ENCODE peak calls at places on chromosomes 16 and 17, in eight cellular contexts. E is GM12892, B is H54, Q is testis, C is IMR-90, T is ovary, H is spleen, R is tibial nerve. U is an unnamed sample.
A peak's percentile ranks its signal among the peaks of the same experiment; 100 is the strongest.

GRCh38 chr16:83826146-83826913 is 18.6 kb downstream of the HSBP1 start:
- DNase-seq in R (peak; percentile 97), Q (peak; percentile 93), E (peak; percentile 73), C (peak; percentile 78), B (peak; percentile 84), T (peak; percentile 88), H (peak; percentile 94), U (peak; percentile 82)

GRCh38 chr17:54900457-54901229 is at the start of gene TOM1L1:
- DNase-seq in B (peak; percentile 91), H (no peak), E (peak; percentile 39), Q (peak; percentile 76), C (peak; percentile 46), T (peak; percentile 51), R (no peak), U (peak; percentile 21)

GRCh38 chr17:54861469-54861983 is 39.1 kb upstream of the TOM1L1 start:
- DNase-seq in R (no peak), H (no peak), Q (no peak), C (no peak), E (no peak), B (no peak), T (no peak), U (no peak)

GRCh38 chr16:1309888-1310831 is 724 bp downstream of the UBE2I start:
- DNase-seq in C (peak; percentile 45), H (peak; percentile 93), R (peak; percentile 45), Q (peak; percentile 66), T (peak; percentile 82), E (no peak), B (no peak), U (peak; percentile 43)

GRCh38 chr17:6231886-6232767 is 161.9 kb downstream of the WSCD1 start:
- DNase-seq in C (no peak), B (peak; percentile 52), H (peak; percentile 43), Q (no peak), R (no peak), E (no peak), T (no peak), U (no peak)

GRCh38 chr17:65987988-65988387 is 203.9 kb downstream of the CEP112 start:
- DNase-seq in R (no peak), C (peak; percentile 48), B (peak; percentile 11), H (no peak), Q (no peak), T (no peak), E (no peak), U (no peak)

GRCh38 chr16:87684106-87684677 is 81.6 kb downstream of the KLHDC4 start:
- DNase-seq in H (no peak), E (no peak), Q (no peak), C (no peak), T (no peak), R (no peak), B (no peak), U (no peak)

GRCh38 chr16:58661199-58661830 is 23.3 kb downstream of the SLC38A7 start:
- DNase-seq in R (peak; percentile 24), B (peak; percentile 88), H (no peak), E (no peak), T (no peak), Q (peak; percentile 69), C (peak; percentile 91), U (peak; percentile 58)

GRCh38 chr17:63249256-63250006 is 196.7 kb downstream of the CYB561 start:
- DNase-seq in R (no peak), Q (no peak), H (no peak), E (no peak), B (no peak), T (no peak), C (peak; percentile 42), U (no peak)

DNA sequence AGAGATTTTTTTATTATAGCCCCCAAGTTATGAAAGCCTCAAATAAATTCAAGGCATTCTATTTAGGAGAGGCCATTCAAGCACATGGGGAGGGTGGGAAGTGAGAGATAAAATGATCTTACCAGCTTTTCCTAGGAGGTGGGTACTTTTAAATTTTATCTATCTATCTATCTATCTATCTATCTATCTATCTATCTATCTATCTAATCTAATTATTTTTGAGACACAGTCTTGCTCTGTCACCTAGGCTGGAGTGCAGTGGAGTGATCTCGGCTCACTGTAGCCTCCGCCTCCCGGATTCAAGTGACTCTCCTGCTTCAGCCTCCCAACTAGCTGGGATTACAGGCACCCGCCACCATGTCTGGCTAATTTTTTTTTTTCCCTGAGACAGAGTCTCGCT is 182.3 kb downstream of the PARN start:
- DNase-seq in C (no peak), T (no peak), Q (no peak), H (no peak), B (no peak), E (no peak), R (no peak), U (no peak)
- TF ChIP-seq POLR2A in C (no peak), T (no peak), Q (no peak), H (no peak), B (no peak), E (no peak), R (no peak), U (no peak)

GRCh38 chr17:20173091-20173490 is 163.9 kb downstream of the SPECC1 start:
- DNase-seq in Q (no peak), R (no peak), T (no peak), C (no peak), B (no peak), E (no peak), H (no peak), U (no peak)
- TF ChIP-seq POLR2A in Q (no peak), R (no peak), T (no peak), C (no peak), B (no peak), E (no peak), H (no peak), U (no peak)

GRCh38 chr17:78783711-78784396 is 1.8 kb upstream of the CYTH1 start:
- DNase-seq in H (peak; percentile 66), B (no peak), R (no peak), E (no peak), T (no peak), C (no peak), Q (no peak), U (no peak)

GRCh38 chr17:78780335-78780734 is 1.7 kb downstream of the CYTH1 start:
- DNase-seq in Q (no peak), B (no peak), H (peak; percentile 74), C (no peak), R (no peak), E (no peak), T (no peak), U (no peak)

GRCh38 chr17:78779848-78780247 is 2.2 kb downstream of the CYTH1 start:
- DNase-seq in Q (no peak), T (no peak), H (peak; percentile 78), E (no peak), R (no peak), B (no peak), C (no peak), U (no peak)

GRCh38 chr17:78780852-78781338 is 1.2 kb downstream of the CYTH1 start:
- DNase-seq in T (no peak), Q (no peak), R (no peak), C (no peak), H (peak; percentile 79), B (no peak), E (no peak), U (no peak)

DNA sequence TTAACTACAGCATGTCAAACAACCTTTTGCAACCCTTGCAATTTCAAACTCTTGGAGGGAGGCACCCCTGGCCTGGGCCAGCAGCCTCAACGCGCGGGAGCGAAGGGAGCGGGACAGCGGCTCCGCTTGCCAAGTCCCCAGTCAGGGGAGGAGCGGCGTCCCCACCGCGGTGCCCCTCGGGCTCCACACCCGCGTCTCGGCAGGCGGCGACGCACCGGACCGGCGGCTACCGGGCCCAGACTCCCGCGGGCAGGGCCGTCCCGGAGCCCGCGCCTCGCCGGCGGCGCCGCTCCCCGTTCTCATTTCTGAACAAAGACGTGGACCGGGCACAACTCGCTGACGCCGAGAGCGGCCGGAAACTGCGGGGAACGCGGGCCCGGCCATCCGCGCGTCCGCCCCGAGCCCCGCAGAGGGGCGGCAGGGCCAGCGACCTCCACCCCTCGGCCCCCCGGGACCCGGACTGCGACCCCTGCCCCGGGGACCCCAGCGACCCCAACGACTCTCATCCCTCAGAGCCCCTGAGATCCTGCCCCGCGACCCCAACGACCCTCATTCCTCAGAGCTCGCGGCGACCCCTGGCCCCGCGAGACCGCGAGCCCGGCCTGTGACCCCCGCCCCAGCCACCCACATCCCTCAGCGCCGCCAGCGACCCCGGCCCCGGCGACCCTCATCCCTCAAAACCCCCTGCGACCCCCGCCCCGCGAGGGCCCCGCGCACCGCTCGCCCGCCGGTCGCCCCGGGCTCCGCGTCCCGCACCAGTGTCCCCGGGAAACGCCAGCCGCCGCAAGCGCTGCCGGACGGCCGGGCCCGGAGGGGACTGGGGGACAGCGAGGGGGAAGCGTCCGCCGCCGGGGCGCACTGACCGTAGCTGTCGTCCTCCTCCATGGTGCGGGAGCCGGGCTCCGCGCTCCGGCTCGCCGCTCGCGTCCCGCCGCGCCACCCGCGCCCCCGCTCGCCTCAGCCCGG is at the start of gene CYTH1:
- DNase-seq in T (peak; percentile 71), Q (peak; percentile 47), E (no peak), C (no peak), R (no peak), B (no peak), H (peak; percentile 94), U (peak; percentile 56)
- TF ChIP-seq POLR2A in T (peak; percentile 54), Q (peak; percentile 20), E (peak; percentile 63), C (peak; percentile 63), R (peak; percentile 68), B (peak; percentile 72), H (no peak), U (peak; percentile 90)

GRCh38 chr16:50068550-50068949 is 2.8 kb downstream of the HEATR3 start:
- DNase-seq in C (peak; percentile 87), E (no peak), R (no peak), H (no peak), T (no peak), Q (no peak), B (no peak), U (no peak)

GRCh38 chr16:50067290-50067853 is 1.6 kb downstream of the HEATR3 start:
- DNase-seq in Q (peak; percentile 50), B (peak; percentile 7), C (peak; percentile 74), E (no peak), H (peak; percentile 31), R (peak; percentile 18), T (no peak), U (no peak)

GRCh38 chr16:50066482-50067289 is 916 bp downstream of the HEATR3 start:
- DNase-seq in Q (no peak), C (no peak), B (no peak), T (no peak), H (peak; percentile 62), R (no peak), E (no peak), U (no peak)

GRCh38 chr16:50065241-50065623 is 538 bp upstream of the HEATR3 start:
- DNase-seq in H (no peak), C (no peak), R (no peak), Q (no peak), B (no peak), E (no peak), T (no peak), U (no peak)

DNA sequence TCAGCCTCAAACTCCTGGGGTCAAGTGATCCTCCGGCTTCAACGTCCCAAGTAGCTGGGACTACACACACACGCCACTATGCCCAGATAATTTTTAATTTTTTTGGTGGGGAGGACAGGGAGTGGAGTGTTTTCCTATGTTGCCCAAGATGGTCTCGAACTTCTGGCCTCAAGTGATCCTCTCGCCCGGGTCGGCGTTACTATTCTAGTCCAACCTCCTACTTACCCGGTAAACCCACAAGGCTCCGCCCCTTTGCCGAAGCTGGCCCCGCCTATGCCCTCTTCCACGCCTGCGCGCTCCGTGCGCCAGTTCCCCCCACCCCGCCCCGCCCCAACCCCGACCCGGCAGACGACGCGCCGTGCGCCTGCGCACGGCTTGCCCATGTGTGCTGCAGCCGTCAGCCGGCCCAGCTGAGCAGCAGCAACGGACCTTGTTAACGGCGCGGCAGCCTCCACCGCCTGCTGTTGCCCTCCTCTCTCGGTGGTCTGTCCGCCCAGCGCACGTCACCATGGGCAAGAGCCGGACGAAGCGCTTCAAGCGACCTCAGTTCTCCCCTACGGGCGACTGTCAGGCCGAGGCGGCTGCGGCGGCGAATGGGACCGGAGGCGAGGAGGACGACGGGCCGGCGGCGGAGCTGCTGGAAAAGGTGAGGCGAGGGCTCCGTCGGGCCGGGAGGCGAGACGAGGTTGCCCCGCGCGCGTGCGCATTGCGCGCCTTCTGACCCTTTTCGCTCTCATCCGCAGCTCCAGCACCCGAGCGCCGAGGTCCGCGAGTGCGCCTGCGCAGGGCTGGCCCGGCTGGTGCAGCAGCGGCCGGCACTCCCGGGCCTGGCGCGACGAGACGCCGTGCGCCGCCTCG is at the start of gene HEATR3:
- DNase-seq in H (peak; percentile 98), Q (peak; percentile 93), C (peak; percentile 88), R (peak; percentile 84), T (peak; percentile 94), B (peak; percentile 96), E (peak; percentile 82), U (peak; percentile 79)
- TF ChIP-seq POLR2A in H (peak; percentile 12), Q (no peak), C (peak; percentile 11), R (peak; percentile 36), T (no peak), B (peak; percentile 94), E (peak; percentile 67), U (peak; percentile 61)